ENCODE peak calls at places on chromosomes 12 and 14, in five cellular contexts. One of them, this sample, is unnamed.

GRCh38 chr12:1575799-1576401 is 18.5 kb downstream of the FBXL14 start:
- DNase-seq in tibial nerve: no peak
- DNase-seq in astrocyte of the spinal cord: peak; percentile 57
- DNase-seq in heart right ventricle: no peak
- DNase-seq in kidney: no peak
- DNase-seq in this sample: no peak

GRCh38 chr14:60650382-60650961 is 1.2 kb upstream of the SIX1 start:
- DNase-seq in tibial nerve: no peak
- DNase-seq in astrocyte of the spinal cord: no peak
- DNase-seq in heart right ventricle: no peak
- DNase-seq in kidney: no peak
- DNase-seq in this sample: no peak

GRCh38 chr14:23548351-23549318 is 2.9 kb downstream of the ZFHX2 start:
- DNase-seq in tibial nerve: no peak
- DNase-seq in astrocyte of the spinal cord: peak; percentile 53
- DNase-seq in heart right ventricle: no peak
- DNase-seq in kidney: peak; percentile 63
- DNase-seq in this sample: no peak

GRCh38 chr12:110776410-110776809 is 33.7 kb upstream of the PPP1CC start:
- DNase-seq in tibial nerve: no peak
- DNase-seq in astrocyte of the spinal cord: no peak
- DNase-seq in heart right ventricle: no peak
- DNase-seq in kidney: no peak
- DNase-seq in this sample: no peak

GRCh38 chr12:118190266-118190665 is 54.3 kb downstream of the PEBP1 start:
- DNase-seq in tibial nerve: no peak
- DNase-seq in astrocyte of the spinal cord: peak; percentile 53
- DNase-seq in heart right ventricle: no peak
- DNase-seq in kidney: no peak
- DNase-seq in this sample: no peak

GRCh38 chr14:93688239-93688666 is 100.0 kb downstream of the PRIMA1 start:
- DNase-seq in tibial nerve: no peak
- DNase-seq in astrocyte of the spinal cord: no peak
- DNase-seq in heart right ventricle: no peak
- DNase-seq in kidney: no peak
- DNase-seq in this sample: no peak

GRCh38 chr12:110893956-110894355 is 26.4 kb downstream of the MYL2 start:
- DNase-seq in tibial nerve: no peak
- DNase-seq in astrocyte of the spinal cord: no peak
- DNase-seq in heart right ventricle: no peak
- DNase-seq in kidney: no peak
- DNase-seq in this sample: no peak

GRCh38 chr12:69739287-69740191 is 879 bp downstream of the RAB3IP start:
- DNase-seq in tibial nerve: no peak
- DNase-seq in astrocyte of the spinal cord: peak; percentile 38
- DNase-seq in heart right ventricle: peak; percentile 26
- DNase-seq in kidney: peak; percentile 92
- DNase-seq in this sample: no peak

GRCh38 chr12:76929499-76929898 is 50.7 kb upstream of the CSRP2 start:
- DNase-seq in tibial nerve: no peak
- DNase-seq in astrocyte of the spinal cord: no peak
- DNase-seq in heart right ventricle: no peak
- DNase-seq in kidney: no peak
- DNase-seq in this sample: no peak

GRCh38 chr12:79514730-79515525 is 175.8 kb downstream of the PAWR start:
- DNase-seq in tibial nerve: no peak
- DNase-seq in astrocyte of the spinal cord: peak; percentile 41
- DNase-seq in heart right ventricle: no peak
- DNase-seq in kidney: no peak
- DNase-seq in this sample: no peak

GRCh38 chr12:116495260-116495659 is 63.9 kb upstream of the MAP1LC3B2 start:
- DNase-seq in tibial nerve: no peak
- DNase-seq in astrocyte of the spinal cord: peak; percentile 41
- DNase-seq in heart right ventricle: no peak
- DNase-seq in kidney: no peak
- DNase-seq in this sample: no peak

GRCh38 chr14:104168603-104169002 is 30.2 kb downstream of the KIF26A start:
- DNase-seq in tibial nerve: no peak
- DNase-seq in astrocyte of the spinal cord: no peak
- DNase-seq in heart right ventricle: no peak
- DNase-seq in kidney: no peak
- DNase-seq in this sample: no peak

GRCh38 chr14:53542692-53543091 is 389.6 kb upstream of the DDHD1 start:
- DNase-seq in tibial nerve: no peak
- DNase-seq in astrocyte of the spinal cord: peak; percentile 75
- DNase-seq in heart right ventricle: no peak
- DNase-seq in kidney: no peak
- DNase-seq in this sample: peak; percentile 64

GRCh38 chr14:40413146-40413545 is 980.9 kb upstream of the FBXO33 start:
- DNase-seq in tibial nerve: no peak
- DNase-seq in astrocyte of the spinal cord: no peak
- DNase-seq in heart right ventricle: no peak
- DNase-seq in kidney: no peak
- DNase-seq in this sample: no peak

GRCh38 chr14:76294876-76295275 is 81.1 kb upstream of the ESRRB start:
- DNase-seq in tibial nerve: no peak
- DNase-seq in astrocyte of the spinal cord: no peak
- DNase-seq in heart right ventricle: no peak
- DNase-seq in kidney: no peak
- DNase-seq in this sample: no peak

GRCh38 chr14:74619672-74620131 is 7.7 kb upstream of the LTBP2 start:
- DNase-seq in tibial nerve: peak; percentile 86
- DNase-seq in astrocyte of the spinal cord: peak; percentile 98
- DNase-seq in heart right ventricle: peak; percentile 78
- DNase-seq in kidney: peak; percentile 91
- DNase-seq in this sample: peak; percentile 88

GRCh38 chr12:53575502-53576264 is 50.5 kb downstream of the ATF7 start:
- DNase-seq in tibial nerve: no peak
- DNase-seq in astrocyte of the spinal cord: peak; percentile 59
- DNase-seq in heart right ventricle: no peak
- DNase-seq in kidney: no peak
- DNase-seq in this sample: no peak

GRCh38 chr12:12468575-12468974 is 94.1 kb downstream of the DUSP16 start:
- DNase-seq in tibial nerve: no peak
- DNase-seq in astrocyte of the spinal cord: no peak
- DNase-seq in heart right ventricle: no peak
- DNase-seq in kidney: no peak
- DNase-seq in this sample: no peak

GRCh38 chr14:24389266-24389855 is 9.4 kb upstream of the NYNRIN start:
- DNase-seq in tibial nerve: no peak
- DNase-seq in astrocyte of the spinal cord: no peak
- DNase-seq in heart right ventricle: no peak
- DNase-seq in kidney: no peak
- DNase-seq in this sample: no peak

GRCh38 chr12:108589028-108589839 is 8.7 kb downstream of the TMEM119 start:
- DNase-seq in tibial nerve: no peak
- DNase-seq in astrocyte of the spinal cord: peak; percentile 67
- DNase-seq in heart right ventricle: no peak
- DNase-seq in kidney: peak; percentile 73
- DNase-seq in this sample: no peak

GRCh38 chr12:66653801-66654200 is 25.1 kb downstream of the GRIP1 start:
- DNase-seq in tibial nerve: no peak
- DNase-seq in astrocyte of the spinal cord: no peak
- DNase-seq in heart right ventricle: no peak
- DNase-seq in kidney: no peak
- DNase-seq in this sample: no peak

GRCh38 chr12:4852911-4853310 is 56.8 kb upstream of the KCNA1 start:
- DNase-seq in tibial nerve: no peak
- DNase-seq in astrocyte of the spinal cord: no peak
- DNase-seq in heart right ventricle: no peak
- DNase-seq in kidney: no peak
- DNase-seq in this sample: no peak

GRCh38 chr12:4850857-4851380 is 58.8 kb upstream of the KCNA1 start:
- DNase-seq in tibial nerve: no peak
- DNase-seq in astrocyte of the spinal cord: no peak
- DNase-seq in heart right ventricle: no peak
- DNase-seq in kidney: no peak
- DNase-seq in this sample: no peak

GRCh38 chr12:4849946-4850345 is 59.8 kb upstream of the KCNA1 start:
- DNase-seq in tibial nerve: no peak
- DNase-seq in astrocyte of the spinal cord: no peak
- DNase-seq in heart right ventricle: no peak
- DNase-seq in kidney: no peak
- DNase-seq in this sample: no peak

GRCh38 chr12:4852308-4852707 is 57.4 kb upstream of the KCNA1 start:
- DNase-seq in tibial nerve: no peak
- DNase-seq in astrocyte of the spinal cord: no peak
- DNase-seq in heart right ventricle: no peak
- DNase-seq in kidney: no peak
- DNase-seq in this sample: no peak

DNA sequence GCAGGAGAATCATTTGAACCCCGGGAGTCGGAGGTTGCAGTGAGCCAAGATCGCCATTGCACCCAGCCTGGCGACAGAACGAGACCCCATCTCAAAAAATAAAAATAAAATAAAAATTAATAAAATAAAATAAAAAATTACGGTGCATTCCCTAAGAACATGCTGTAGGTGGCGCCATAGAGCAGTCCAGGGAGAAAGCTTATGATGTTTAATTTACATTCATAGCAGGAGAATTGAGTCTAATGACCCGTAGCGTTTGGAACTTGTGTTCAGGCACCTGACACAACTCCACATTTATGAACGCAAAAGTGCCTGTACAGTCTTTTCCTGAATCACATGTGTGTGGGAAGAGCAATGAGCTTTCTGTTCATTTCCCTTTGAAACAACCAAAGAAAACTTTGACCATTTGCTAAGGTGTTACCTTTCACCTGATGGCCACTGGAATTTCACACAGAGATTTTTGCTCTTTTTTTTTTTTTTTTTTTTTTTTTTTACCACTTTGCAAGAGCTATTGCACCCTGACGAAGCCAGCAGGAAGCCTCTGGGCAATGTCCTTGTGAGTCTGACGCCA is 60.6 kb upstream of the KCNA1 start:
- DNase-seq in tibial nerve: no peak
- DNase-seq in astrocyte of the spinal cord: peak; percentile 33
- DNase-seq in heart right ventricle: no peak
- DNase-seq in kidney: no peak
- DNase-seq in this sample: no peak
- TF ChIP-seq CTCF in tibial nerve: peak; percentile 69
- TF ChIP-seq CTCF in astrocyte of the spinal cord: peak; percentile 86
- TF ChIP-seq CTCF in heart right ventricle: peak; percentile 86
- TF ChIP-seq CTCF in kidney: peak; percentile 50
- TF ChIP-seq CTCF in this sample: peak; percentile 85

DNA sequence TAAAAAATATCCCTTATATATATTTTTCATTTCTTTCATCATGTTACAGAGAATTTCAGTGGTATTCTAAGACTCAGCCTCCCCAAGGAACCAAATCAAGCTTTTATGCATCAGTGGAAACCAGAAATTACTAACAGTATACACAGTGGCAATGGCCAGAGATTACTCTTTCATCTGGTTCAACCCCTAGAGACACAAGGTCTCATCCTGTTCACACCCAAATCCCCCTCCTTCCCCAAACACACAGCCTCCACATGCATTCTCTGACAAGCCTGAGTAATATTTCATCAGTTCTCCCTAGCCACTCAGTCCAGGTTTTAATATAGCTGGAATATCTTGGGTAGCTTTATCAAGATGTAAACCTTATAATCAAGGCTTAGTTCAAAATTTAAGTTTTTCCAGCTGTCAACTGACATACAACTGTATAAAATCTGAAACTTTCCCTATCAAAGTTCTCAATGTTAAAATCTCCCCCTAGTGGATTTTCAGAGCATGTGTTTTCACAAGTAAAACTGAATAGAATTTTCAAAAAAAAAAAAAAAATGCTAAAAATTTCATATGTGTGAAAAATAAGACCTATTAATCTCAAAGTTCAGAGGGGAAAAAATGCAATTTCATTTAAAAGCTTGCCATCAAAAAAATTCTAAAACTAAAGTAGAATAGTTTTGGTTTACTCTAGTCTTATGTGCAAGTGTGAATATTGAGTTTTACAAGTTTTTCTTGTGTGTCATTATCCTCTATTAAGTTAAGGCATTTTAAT is 10.5 kb upstream of the SSTR1 start:
- DNase-seq in tibial nerve: no peak
- DNase-seq in astrocyte of the spinal cord: peak; percentile 22
- DNase-seq in heart right ventricle: no peak
- DNase-seq in kidney: no peak
- DNase-seq in this sample: no peak
- TF ChIP-seq CTCF in tibial nerve: peak; percentile 28
- TF ChIP-seq CTCF in astrocyte of the spinal cord: peak; percentile 47
- TF ChIP-seq CTCF in heart right ventricle: peak; percentile 71
- TF ChIP-seq CTCF in kidney: peak; percentile 34
- TF ChIP-seq CTCF in this sample: peak; percentile 46

DNA sequence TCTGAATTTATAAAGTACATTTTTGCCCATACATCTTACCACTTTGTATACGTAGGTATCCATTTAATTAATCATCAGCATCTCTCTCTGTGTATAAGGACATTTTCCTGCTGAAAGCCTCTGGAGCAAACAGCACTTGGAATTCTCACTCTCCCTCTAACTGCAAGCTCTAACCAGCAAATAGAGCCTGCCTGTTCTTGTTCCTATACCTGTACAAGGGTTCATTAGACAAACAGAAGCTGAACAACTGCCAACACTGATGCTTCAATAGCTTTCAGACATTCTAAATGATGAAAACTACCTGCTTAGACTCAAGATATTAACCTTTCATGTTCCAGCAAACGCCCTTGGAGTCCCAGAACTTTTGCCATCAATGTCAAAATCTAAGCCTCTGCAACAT is 98.0 kb downstream of the KCNH5 start:
- DNase-seq in tibial nerve: no peak
- DNase-seq in astrocyte of the spinal cord: no peak
- DNase-seq in heart right ventricle: no peak
- DNase-seq in kidney: no peak
- DNase-seq in this sample: no peak
- TF ChIP-seq CTCF in tibial nerve: no peak
- TF ChIP-seq CTCF in astrocyte of the spinal cord: no peak
- TF ChIP-seq CTCF in heart right ventricle: no peak
- TF ChIP-seq CTCF in kidney: no peak
- TF ChIP-seq CTCF in this sample: no peak

DNA sequence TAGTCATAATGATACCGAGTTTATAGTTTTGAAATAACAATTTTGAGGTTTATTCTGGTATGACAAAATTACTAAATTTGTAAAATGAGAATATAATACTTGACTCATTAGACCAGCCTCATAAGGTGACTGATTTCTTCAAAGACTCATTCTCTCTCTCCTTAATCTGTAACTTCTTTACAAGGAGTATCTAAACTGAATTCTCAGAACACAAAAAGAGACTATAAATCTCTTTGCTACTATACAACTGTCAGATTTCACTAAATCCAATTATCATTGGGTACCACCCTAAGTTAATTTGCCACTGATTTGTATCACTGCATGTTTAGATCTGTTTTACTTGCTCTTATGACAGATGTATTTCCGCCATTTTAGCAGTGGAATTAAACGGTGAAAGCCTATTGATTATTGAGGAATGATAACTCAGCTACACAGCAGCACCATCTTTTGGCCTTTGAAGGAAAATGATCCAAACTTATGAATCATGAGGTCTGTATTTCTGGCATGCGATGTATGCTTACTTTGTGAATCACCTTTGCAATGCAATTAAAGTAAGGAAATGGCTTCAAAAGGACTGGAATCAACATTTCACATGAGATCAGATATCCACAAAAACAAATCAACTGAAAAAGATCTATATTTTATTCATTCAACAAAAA is 161.2 kb downstream of the RERGL start:
- DNase-seq in tibial nerve: no peak
- DNase-seq in astrocyte of the spinal cord: peak; percentile 84
- DNase-seq in heart right ventricle: no peak
- DNase-seq in kidney: no peak
- DNase-seq in this sample: no peak
- TF ChIP-seq CTCF in tibial nerve: no peak
- TF ChIP-seq CTCF in astrocyte of the spinal cord: peak; percentile 31
- TF ChIP-seq CTCF in heart right ventricle: no peak
- TF ChIP-seq CTCF in kidney: no peak
- TF ChIP-seq CTCF in this sample: no peak

GRCh38 chr12:24537241-24537860 is 411.6 kb downstream of the BCAT1 start:
- DNase-seq in tibial nerve: no peak
- DNase-seq in astrocyte of the spinal cord: no peak
- DNase-seq in heart right ventricle: no peak
- DNase-seq in kidney: no peak
- DNase-seq in this sample: no peak
- TF ChIP-seq CTCF in tibial nerve: no peak
- TF ChIP-seq CTCF in astrocyte of the spinal cord: no peak
- TF ChIP-seq CTCF in heart right ventricle: no peak
- TF ChIP-seq CTCF in kidney: no peak
- TF ChIP-seq CTCF in this sample: no peak

This sample was measured in ascending aorta.